ENCODE peak calls at places on chromosomes 4 and X, in four cellular contexts. A, W, H and L are unnamed samples.

GRCh38 chrX:140298946-140299345 is 205.9 kb downstream of the SOX3 start:
- DNase-seq in A (no peak), H (no peak), W (no peak), L (no peak)

GRCh38 chr4:32488690-32489089 is 1768.5 kb downstream of the PCDH7 start:
- DNase-seq in A (no peak), W (no peak), H (no peak), L (no peak)

GRCh38 chr4:38003102-38003501 is 42.9 kb downstream of the PTTG2 start:
- DNase-seq in A (no peak), H (no peak), W (no peak), L (no peak)

GRCh38 chrX:150771116-150771515 is 77.9 kb downstream of the MTMR1 start:
- DNase-seq in W (no peak), H (no peak), A (peak), L (no peak)

GRCh38 chr4:121764702-121765367 is at the start of gene SMIM43:
- DNase-seq in A (no peak), W (no peak), H (no peak), L (peak)

GRCh38 chrX:108070891-108071290 is 20.5 kb downstream of the PSMD10 start:
- DNase-seq in H (no peak), W (no peak), A (no peak), L (no peak)

GRCh38 chr4:151409470-151410313 is 716 bp downstream of the FHIP1A start:
- DNase-seq in W (no peak), A (peak), H (no peak), L (peak)

GRCh38 chrX:30373951-30374350 is 64.8 kb upstream of the NR0B1 start:
- DNase-seq in A (no peak), H (no peak), W (no peak), L (no peak)

GRCh38 chr4:40511017-40511614 is 118.5 kb downstream of the RBM47 start:
- DNase-seq in W (no peak), H (no peak), A (no peak), L (no peak)

GRCh38 chrX:18461431-18461830 is 36.0 kb downstream of the CDKL5 start:
- DNase-seq in W (no peak), H (no peak), A (no peak), L (no peak)

GRCh38 chrX:14963447-14964236 is 90.4 kb downstream of the MOSPD2 start:
- DNase-seq in A (no peak), H (no peak), W (no peak), L (no peak)

DNA sequence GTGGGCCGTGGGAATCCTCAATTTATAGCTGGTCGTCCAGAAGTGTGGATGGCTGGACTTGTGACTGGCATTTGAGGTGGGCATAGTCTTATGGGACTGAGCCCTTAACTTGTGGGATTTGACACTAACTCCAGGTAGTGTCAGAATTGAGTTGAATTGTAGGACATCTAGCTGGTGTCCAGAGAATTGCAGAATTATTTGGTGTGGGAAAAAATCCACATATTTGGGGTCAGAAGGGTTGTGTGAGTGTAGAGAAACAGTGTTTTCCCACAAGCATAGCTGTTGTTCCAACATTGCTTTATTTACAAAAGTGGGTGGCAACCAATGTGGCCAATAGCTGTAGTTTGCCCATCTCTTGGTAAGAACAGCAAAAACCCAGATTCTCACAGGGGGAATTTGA is 91.3 kb downstream of the MOSPD2 start:
- DNase-seq in A (no peak), H (no peak), W (no peak), L (no peak)
- TF ChIP-seq CTCF in A (no peak), H (no peak), W (no peak), L (no peak)

GRCh38 chrX:94752434-94753169 is 1078.6 kb downstream of the FAM133A start:
- DNase-seq in A (no peak), H (no peak), W (no peak), L (no peak)

DNA sequence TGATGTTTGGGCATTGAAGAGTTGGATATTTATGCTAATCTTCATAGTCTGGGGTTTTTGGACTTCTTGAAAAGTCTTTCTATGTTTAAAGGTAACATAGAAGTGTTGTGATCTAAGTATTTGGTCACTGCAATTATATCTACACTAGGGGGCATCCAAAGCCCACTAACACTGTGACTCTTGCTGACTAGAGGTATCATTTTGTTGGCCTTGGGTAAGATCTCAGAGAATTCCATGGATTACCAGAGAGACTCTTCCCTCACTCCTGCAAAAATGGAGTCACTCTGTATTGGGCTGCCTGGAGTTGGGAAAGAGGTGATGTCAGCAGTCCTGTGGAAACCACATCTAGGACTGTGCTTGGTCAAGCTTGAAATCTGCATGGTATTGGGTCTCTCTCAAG is 1077.6 kb downstream of the FAM133A start:
- DNase-seq in A (no peak), W (no peak), H (no peak), L (no peak)
- TF ChIP-seq CTCF in A (no peak), W (no peak), H (no peak), L (no peak)

GRCh38 chr4:108054025-108054424 is 64.3 kb downstream of the HADH start:
- DNase-seq in H (no peak), W (no peak), A (no peak), L (no peak)

GRCh38 chr4:108055787-108056186 is 66.1 kb downstream of the HADH start:
- DNase-seq in A (no peak), W (no peak), H (no peak), L (no peak)

GRCh38 chr4:108051343-108051742 is 61.7 kb downstream of the HADH start:
- DNase-seq in W (no peak), A (no peak), H (no peak), L (no peak)

GRCh38 chr4:108052511-108052910 is 62.8 kb downstream of the HADH start:
- DNase-seq in A (no peak), W (no peak), H (no peak), L (no peak)

GRCh38 chr4:108053281-108053701 is 63.6 kb downstream of the HADH start:
- DNase-seq in W (no peak), H (no peak), A (no peak), L (no peak)
- TF ChIP-seq CTCF in W (no peak), H (no peak), A (no peak), L (no peak)

GRCh38 chrX:64186974-64187761 is 18.3 kb downstream of the AMER1 start:
- DNase-seq in H (no peak), W (no peak), A (no peak), L (no peak)
- TF ChIP-seq CTCF in H (no peak), W (no peak), A (no peak), L (no peak)

GRCh38 chrX:119801253-119802221 is 10.1 kb upstream of the RPL39 start:
- DNase-seq in A (no peak), H (no peak), W (no peak), L (no peak)

GRCh38 chrX:119802546-119802945 is 11.1 kb upstream of the RPL39 start:
- DNase-seq in H (no peak), A (no peak), W (no peak), L (no peak)
- TF ChIP-seq CTCF in H (no peak), A (no peak), W (no peak), L (no peak)

GRCh38 chr4:128384091-128384520 is 96.5 kb upstream of the PGRMC2 start:
- DNase-seq in A (no peak), H (no peak), W (no peak), L (no peak)

GRCh38 chr4:128384765-128385164 is 97.2 kb upstream of the PGRMC2 start:
- DNase-seq in A (no peak), H (no peak), W (no peak), L (no peak)

GRCh38 chr4:128386761-128387599 is 99.4 kb upstream of the PGRMC2 start:
- DNase-seq in A (peak), H (peak), W (peak), L (peak)

GRCh38 chr4:128385199-128385598 is 97.6 kb upstream of the PGRMC2 start:
- DNase-seq in H (no peak), A (no peak), W (no peak), L (no peak)

DNA sequence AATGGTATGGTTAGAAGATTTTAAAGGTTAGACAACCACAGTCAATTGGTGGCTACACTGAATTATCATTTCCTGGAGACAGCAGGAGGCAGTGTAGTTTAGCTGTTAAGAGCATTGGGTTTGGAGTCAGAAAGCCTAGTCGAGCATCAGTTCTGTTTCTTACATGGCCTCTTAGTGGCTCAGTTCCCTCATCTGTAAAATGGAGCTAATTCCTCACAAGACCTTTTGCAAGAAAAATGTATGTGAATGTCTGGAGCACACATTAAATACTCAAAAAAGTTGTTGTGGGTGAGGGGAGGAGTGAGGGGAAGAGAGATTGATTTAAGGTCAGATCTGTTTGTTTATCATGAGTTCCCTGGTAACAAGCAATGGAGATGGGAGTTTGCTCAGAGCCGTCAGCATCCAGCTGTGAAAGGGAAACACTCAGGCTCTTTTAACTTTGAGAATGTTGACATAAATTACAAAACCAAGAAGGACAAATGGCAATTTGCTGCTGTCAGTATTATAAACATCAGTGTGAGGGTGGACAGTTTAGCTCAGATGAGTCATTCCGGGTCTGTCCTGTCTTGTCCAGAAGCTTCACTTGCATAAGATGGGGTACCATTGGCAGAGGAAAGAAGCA is 98.2 kb upstream of the PGRMC2 start:
- DNase-seq in A (no peak), W (no peak), H (no peak), L (no peak)
- TF ChIP-seq CTCF in A (no peak), W (no peak), H (no peak), L (no peak)

GRCh38 chrX:99172958-99173357 is 1237.1 kb downstream of the PCDH19 start:
- DNase-seq in A (no peak), W (no peak), H (no peak), L (no peak)
- TF ChIP-seq CTCF in A (no peak), W (no peak), H (no peak), L (no peak)

GRCh38 chr4:128225148-128225547 is 62.5 kb downstream of the PGRMC2 start:
- DNase-seq in A (no peak), H (no peak), W (no peak), L (no peak)

GRCh38 chr4:128221556-128221955 is 66.1 kb downstream of the PGRMC2 start:
- DNase-seq in W (no peak), H (no peak), A (no peak), L (no peak)

GRCh38 chr4:128220286-128221235 is 67.1 kb downstream of the PGRMC2 start:
- DNase-seq in H (no peak), A (no peak), W (no peak), L (no peak)
- TF ChIP-seq CTCF in H (no peak), A (no peak), W (no peak), L (no peak)

GRCh38 chrX:53356186-53356585 is 66.3 kb downstream of the SMC1A start:
- DNase-seq in A (no peak), W (no peak), H (no peak), L (no peak)

GRCh38 chrX:53357799-53358530 is 64.5 kb downstream of the SMC1A start:
- DNase-seq in H (no peak), W (no peak), A (no peak), L (no peak)

GRCh38 chrX:53354669-53355068 is 67.8 kb downstream of the SMC1A start:
- DNase-seq in A (no peak), W (no peak), H (no peak), L (no peak)
- TF ChIP-seq CTCF in A (no peak), W (no peak), H (no peak), L (no peak)